ENCODE peak calls at places on chromosomes 3 and 15, in six cellular contexts. I, P, U, S, C and F are unnamed samples.

GRCh38 chr3:37852097-37852496 is 9.6 kb upstream of the CTDSPL start:
- DNase-seq in I (no peak), P (peak), U (no peak), S (peak), C (no peak), F (no peak)

GRCh38 chr3:24451461-24452099 is 43.1 kb downstream of the THRB start:
- DNase-seq in I (no peak), P (no peak), U (no peak), S (peak), C (no peak), F (no peak)

GRCh38 chr3:4834403-4834866 is 144.8 kb upstream of the BHLHE40 start:
- DNase-seq in I (no peak), P (peak), U (no peak), S (peak), C (no peak), F (no peak)

GRCh38 chr15:51267714-51268105 is 70.7 kb downstream of the CYP19A1 start:
- DNase-seq in I (peak), P (no peak), U (peak), S (no peak), C (peak), F (no peak)

GRCh38 chr3:156473341-156473740 is 81.6 kb downstream of the SSR3 start:
- DNase-seq in I (no peak), P (no peak), U (no peak), S (no peak), C (no peak), F (no peak)

GRCh38 chr15:57352535-57353316 is 23.6 kb upstream of the CGNL1 start:
- DNase-seq in I (no peak), P (no peak), U (no peak), S (no peak), C (no peak), F (no peak)

GRCh38 chr15:59691194-59691805 is 2.2 kb upstream of the BNIP2 start:
- DNase-seq in I (peak), P (peak), U (no peak), S (peak), C (no peak), F (no peak)

GRCh38 chr3:127233371-127233770 is 40.4 kb downstream of the PRR23E start:
- DNase-seq in I (peak), P (no peak), U (no peak), S (no peak), C (peak), F (peak)

GRCh38 chr15:77790481-77790880 is 157.8 kb upstream of the LINGO1 start:
- DNase-seq in I (no peak), P (no peak), U (no peak), S (no peak), C (no peak), F (no peak)

GRCh38 chr15:52483712-52484111 is 45.0 kb downstream of the MYO5A start:
- DNase-seq in I (no peak), P (peak), U (no peak), S (peak), C (no peak), F (no peak)

GRCh38 chr3:73511555-73511954 is 113.2 kb downstream of the PDZRN3 start:
- DNase-seq in I (no peak), P (no peak), U (no peak), S (no peak), C (peak), F (no peak)

GRCh38 chr15:45454825-45455224 is 67.7 kb downstream of the SLC30A4 start:
- DNase-seq in I (no peak), P (peak), U (no peak), S (peak), C (no peak), F (no peak)

GRCh38 chr3:129888739-129889138 is 4.8 kb downstream of the TMCC1 start:
- DNase-seq in I (no peak), P (peak), U (no peak), S (peak), C (no peak), F (no peak)

GRCh38 chr3:124791639-124792111 is 61.4 kb downstream of the UMPS start:
- DNase-seq in I (no peak), P (peak), U (no peak), S (peak), C (no peak), F (no peak)
- H2BK15ac ChIP-seq in I (no peak), P (no peak), U (no peak), S (no peak), C (no peak), F (no peak)

GRCh38 chr3:76683256-76683655 is 356.6 kb upstream of the ROBO2 start:
- DNase-seq in I (no peak), P (no peak), U (no peak), S (no peak), C (no peak), F (no peak)
- H2BK15ac ChIP-seq in I (no peak), P (no peak), U (no peak), S (no peak), C (no peak), F (no peak)

GRCh38 chr3:159246385-159246784 is 444.5 kb downstream of the MFSD1 start:
- DNase-seq in I (no peak), P (no peak), U (no peak), S (no peak), C (no peak), F (no peak)
- H2BK15ac ChIP-seq in I (no peak), P (no peak), U (no peak), S (no peak), C (no peak), F (no peak)

GRCh38 chr3:53318522-53318921 is 28.8 kb downstream of the DCP1A start:
- DNase-seq in I (no peak), P (peak), U (no peak), S (no peak), C (no peak), F (no peak)
- H2BK15ac ChIP-seq in I (no peak), P (no peak), U (no peak), S (no peak), C (no peak), F (no peak)

GRCh38 chr3:87398226-87398774 is 121.9 kb upstream of the POU1F1 start:
- DNase-seq in I (no peak), P (no peak), U (no peak), S (no peak), C (no peak), F (no peak)
- H2BK15ac ChIP-seq in I (no peak), P (no peak), U (no peak), S (no peak), C (no peak), F (no peak)

DNA sequence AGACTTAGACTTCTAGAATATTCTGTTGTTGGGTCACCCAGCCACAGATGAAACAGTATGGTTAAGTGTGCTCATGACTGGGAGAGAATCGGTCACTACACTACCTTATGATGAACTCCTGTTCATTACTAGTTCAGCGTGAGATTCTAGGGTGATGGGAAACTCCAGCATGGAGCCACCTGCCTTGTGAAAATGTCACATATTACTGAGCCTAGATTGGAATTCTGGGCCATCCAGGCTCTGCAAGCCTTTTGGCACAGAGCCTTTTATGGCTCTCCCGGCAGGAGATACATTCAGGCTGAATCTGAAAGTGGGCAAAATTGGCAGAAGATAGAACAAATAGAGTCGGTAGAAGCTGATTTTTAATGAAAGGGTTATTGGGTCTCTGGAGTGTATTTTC is 19.0 kb downstream of the NANOGP8 start:
- DNase-seq in I (no peak), P (no peak), U (no peak), S (no peak), C (no peak), F (no peak)
- H2BK15ac ChIP-seq in I (no peak), P (no peak), U (no peak), S (no peak), C (no peak), F (no peak)